ENCODE peak calls at places on chromosome 11, in eight cellular contexts. X is stimulated activated CD8-positive, alpha-beta memory T cell treated with anti-CD3 and anti-CD28 coated beads, Interleukin-4, amount 100 ng/mL, for 1 hour; W is A172; K is iPS-NIHi11; Q is psoas muscle; H is SHP77; Y is activated T-helper 1 cell treated with anti-CD3 and anti-CD28 coated beads, Interleukin-12 subunit alpha, Interleukin-12 subunit beta, Interleukin-2, Interleukin-4 antibody, amounts not matched to agents 30 ng/mL and 10 ng/mL and 1 ng/mL, durations not matched to agents 14 hours and 24 hours and 36 hours; V is G401. O is an unnamed sample.

GRCh38 chr11:40188848-40189247 is 1270.6 kb downstream of the LRRC4C start:
- DNase-seq in X (no peak), H (peak; percentile 75), V (peak; percentile 53), Q (no peak), Y (no peak), K (no peak), W (no peak), O (no peak)

GRCh38 chr11:17457361-17458104 is 19.1 kb downstream of the ABCC8 start:
- DNase-seq in X (no peak), H (no peak), K (peak; percentile 51), Q (no peak), Y (no peak), W (no peak), V (peak; percentile 95), O (peak; percentile 32)

GRCh38 chr11:79940165-79940564 is 499.3 kb upstream of the TENM4 start:
- DNase-seq in V (no peak), K (peak; percentile 18), H (no peak), Y (no peak), W (no peak), Q (no peak), X (no peak), O (no peak)

GRCh38 chr11:66068154-66068821 is 1.8 kb upstream of the PACS1 start:
- DNase-seq in Y (peak; percentile 62), W (peak; percentile 53), K (peak; percentile 87), H (peak; percentile 52), X (no peak), V (peak; percentile 83), Q (peak; percentile 67), O (peak; percentile 53)

GRCh38 chr11:67382481-67383136 is 9.2 kb upstream of the RAD9A start:
- DNase-seq in Q (peak; percentile 80), W (peak; percentile 72), X (peak; percentile 64), K (peak; percentile 77), H (peak; percentile 76), V (peak; percentile 81), Y (peak; percentile 74), O (peak; percentile 78)

GRCh38 chr11:47414685-47415070 is 6.3 kb downstream of the SLC39A13 start:
- DNase-seq in K (no peak), H (no peak), Y (no peak), Q (no peak), V (no peak), X (no peak), W (no peak), O (no peak)

GRCh38 chr11:120880791-120881190 is 143.1 kb upstream of the TBCEL start:
- DNase-seq in W (no peak), Q (no peak), X (no peak), V (no peak), H (no peak), Y (no peak), K (no peak), O (no peak)

GRCh38 chr11:74672956-74673895 is 58.0 kb downstream of the CHRDL2 start:
- DNase-seq in Y (no peak), V (peak; percentile 75), Q (peak; percentile 89), K (no peak), X (no peak), W (peak; percentile 94), H (peak; percentile 87), O (peak; percentile 59)

GRCh38 chr11:77188912-77189491 is 61.0 kb downstream of the MYO7A start:
- DNase-seq in Y (no peak), K (peak; percentile 51), Q (no peak), W (no peak), X (no peak), V (no peak), H (peak; percentile 37), O (no peak)

GRCh38 chr11:19744130-19744529 is 31.5 kb downstream of the NAV2 start:
- DNase-seq in V (no peak), H (no peak), Q (no peak), X (no peak), Y (no peak), W (no peak), K (no peak), O (no peak)

GRCh38 chr11:117716652-117717440 is 80.2 kb downstream of the DSCAML1 start:
- DNase-seq in K (no peak), X (no peak), V (no peak), H (no peak), Y (no peak), W (no peak), Q (no peak), O (peak; percentile 60)

GRCh38 chr11:393219-394033 is 583 bp upstream of the PKP3 start:
- DNase-seq in V (no peak), X (no peak), Q (no peak), W (peak; percentile 81), K (no peak), H (no peak), Y (no peak), O (no peak)

GRCh38 chr11:848380-848931 is 5.8 kb downstream of the TSPAN4 start:
- DNase-seq in Y (peak; percentile 60), H (no peak), K (peak; percentile 69), Q (no peak), W (no peak), V (peak; percentile 64), X (no peak), O (no peak)

GRCh38 chr11:67364169-67364568 is 9.2 kb downstream of the CLCF1 start:
- DNase-seq in W (no peak), K (no peak), Y (no peak), Q (no peak), H (no peak), V (no peak), X (no peak), O (no peak)

GRCh38 chr11:16776716-16777115 is 38.3 kb downstream of the C11orf58 start:
- DNase-seq in Y (no peak), K (no peak), H (no peak), X (no peak), W (no peak), V (peak; percentile 48), Q (no peak), O (no peak)

GRCh38 chr11:7691759-7692334 is 14.4 kb downstream of the OVCH2 start:
- DNase-seq in V (no peak), X (no peak), H (no peak), K (no peak), W (no peak), Q (no peak), Y (no peak), O (no peak)

GRCh38 chr11:77147668-77148321 is 19.7 kb downstream of the MYO7A start:
- DNase-seq in Y (no peak), W (no peak), K (peak; percentile 96), H (no peak), Q (no peak), X (no peak), V (no peak), O (no peak)

GRCh38 chr11:64763804-64764611 is 4.2 kb upstream of the PYGM start:
- DNase-seq in V (no peak), Y (peak; percentile 44), Q (no peak), W (no peak), K (no peak), H (no peak), X (no peak), O (no peak)

GRCh38 chr11:117076941-117077659 is 21.1 kb downstream of the SIK3 start:
- DNase-seq in X (no peak), Y (no peak), W (no peak), H (no peak), V (no peak), K (no peak), Q (no peak), O (peak; percentile 62)

GRCh38 chr11:1754376-1755150 is 4.2 kb upstream of the IFITM10 start:
- DNase-seq in K (no peak), Y (no peak), W (no peak), Q (no peak), X (no peak), V (no peak), H (no peak), O (no peak)

GRCh38 chr11:43135966-43136534 is 175.7 kb upstream of the API5 start:
- DNase-seq in Y (no peak), V (no peak), K (no peak), H (no peak), X (no peak), W (no peak), Q (no peak), O (no peak)

GRCh38 chr11:88631497-88631896 is 294.0 kb upstream of the CTSC start:
- DNase-seq in K (peak; percentile 22), V (no peak), W (peak; percentile 15), X (no peak), Y (no peak), Q (no peak), H (no peak), O (peak; percentile 12)

GRCh38 chr11:68096962-68097361 is 24.2 kb downstream of the CHKA start:
- DNase-seq in Q (no peak), X (no peak), H (no peak), W (no peak), V (no peak), Y (no peak), K (no peak), O (no peak)

GRCh38 chr11:75150879-75151278 is at the start of gene SLCO2B1:
- DNase-seq in X (no peak), H (no peak), Q (no peak), W (no peak), Y (no peak), K (no peak), V (no peak), O (peak; percentile 25)

GRCh38 chr11:34926831-34927132 is 10.4 kb downstream of the PDHX start:
- DNase-seq in Y (no peak), W (no peak), V (no peak), Q (no peak), H (no peak), K (no peak), X (no peak), O (no peak)

GRCh38 chr11:1557904-1558831 is 13.9 kb downstream of the DUSP8 start:
- DNase-seq in Y (no peak), W (peak; percentile 97), K (no peak), V (peak; percentile 63), Q (peak; percentile 64), X (no peak), H (no peak), O (no peak)

GRCh38 chr11:11075515-11076171 is 217.8 kb upstream of the ZBED5 start:
- DNase-seq in Q (no peak), X (no peak), H (no peak), K (peak; percentile 33), W (no peak), Y (no peak), V (no peak), O (no peak)

GRCh38 chr11:3107608-3108182 is 50.5 kb upstream of the CARS1 start:
- DNase-seq in H (no peak), W (no peak), V (no peak), Y (no peak), K (peak; percentile 50), X (no peak), Q (no peak), O (no peak)

GRCh38 chr11:100515087-100515486 is 172.0 kb upstream of the ARHGAP42 start:
- DNase-seq in Y (no peak), X (no peak), K (peak; percentile 31), V (no peak), Q (no peak), H (no peak), W (peak; percentile 50), O (no peak)

GRCh38 chr11:134763030-134763388 is 351.0 kb upstream of the B3GAT1 start:
- DNase-seq in X (no peak), H (no peak), K (no peak), Q (no peak), Y (no peak), W (peak; percentile 15), V (peak; percentile 3), O (no peak)

GRCh38 chr11:7364660-7365059 is 113.0 kb downstream of the SYT9 start:
- DNase-seq in X (no peak), K (no peak), H (no peak), Y (no peak), Q (no peak), V (peak; percentile 74), W (no peak), O (peak; percentile 31)

GRCh38 chr11:104432981-104433380 is 269.0 kb upstream of the PDGFD start:
- DNase-seq in H (no peak), V (no peak), K (no peak), Q (no peak), X (no peak), W (no peak), Y (no peak), O (no peak)

GRCh38 chr11:35688023-35688422 is 25.4 kb downstream of the TRIM44 start:
- DNase-seq in X (no peak), Q (no peak), V (no peak), H (no peak), K (no peak), W (peak; percentile 46), Y (no peak), O (no peak)

GRCh38 chr11:34303028-34303427 is 54.8 kb downstream of the ABTB2 start:
- DNase-seq in V (no peak), Q (no peak), X (no peak), H (no peak), K (no peak), Y (no peak), W (no peak), O (no peak)